ENCODE peak calls at places on chromosomes 4 and X, in ten cellular contexts. F is T-helper 2 cell; Q is activated CD4-positive, CD25-positive, alpha-beta regulatory T cell; I is upper lobe of right lung; L is stimulated activated naive CD4-positive, alpha-beta T cell treated with Interleukin-2 at 50 U/mL for 16 hours; V is pancreas; R is AG08395; A is SIG-M5; T is effector CD4-positive, alpha-beta T cell; S is stimulated activated CD4-positive, alpha-beta T cell treated with anti-CD3 and anti-CD28 coated beads, Interleukin-12 subunit alpha, Interleukin-12 subunit beta, amount 100 ng/mL, for 24 hours. N is an unnamed sample.

GRCh38 chr4:104616401-104616820 is 121.7 kb upstream of the CXXC4 start:
- DNase-seq in S (no peak), R (no peak), T (no peak), V (no peak), I (no peak), Q (no peak), A (no peak), F (no peak), L (no peak), N (no peak)

GRCh38 chr4:89765966-89766365 is 71.0 kb downstream of the SNCA start:
- DNase-seq in Q (no peak), T (no peak), R (peak; percentile 67), F (no peak), L (no peak), S (no peak), I (no peak), A (no peak), V (no peak), N (peak; percentile 8)

GRCh38 chr4:74364649-74365491 is at the start of gene EREG:
- DNase-seq in A (no peak), R (peak; percentile 3), L (no peak), I (peak; percentile 67), S (no peak), Q (no peak), V (no peak), F (no peak), T (no peak), N (peak; percentile 31)

GRCh38 chr4:5958199-5958735 is 60.0 kb downstream of the C4orf50 start:
- DNase-seq in I (peak; percentile 38), F (no peak), S (no peak), R (no peak), T (no peak), Q (no peak), A (no peak), L (no peak), V (no peak), N (no peak)

GRCh38 chr4:32455231-32455630 is 1735.1 kb downstream of the PCDH7 start:
- DNase-seq in T (no peak), L (no peak), I (no peak), Q (no peak), S (no peak), A (no peak), V (no peak), R (no peak), F (no peak), N (no peak)

GRCh38 chr4:84050014-84050413 is 449.1 kb downstream of the NKX6-1 start:
- DNase-seq in T (no peak), Q (no peak), L (no peak), R (no peak), S (no peak), I (no peak), V (no peak), A (no peak), F (no peak), N (no peak)

GRCh38 chrX:45850775-45851433 is 650.2 kb upstream of the DIPK2B start:
- DNase-seq in S (peak; percentile 8), R (no peak), V (no peak), T (peak; percentile 4), L (peak; percentile 20), Q (no peak), F (peak; percentile 12), I (peak; percentile 66), A (no peak), N (peak; percentile 17)

GRCh38 chr4:22500831-22501714 is 14.8 kb downstream of the ADGRA3 start:
- DNase-seq in A (no peak), F (no peak), L (no peak), V (peak; percentile 36), T (no peak), I (no peak), Q (no peak), R (peak; percentile 30), S (peak; percentile 10), N (no peak)

GRCh38 chr4:139619644-139620043 is 46.0 kb upstream of the MGST2 start:
- DNase-seq in Q (no peak), A (no peak), V (no peak), R (peak; percentile 43), T (no peak), S (no peak), F (no peak), L (no peak), I (no peak), N (no peak)

GRCh38 chr4:94305468-94306225 is 37.0 kb downstream of the HPGDS start:
- DNase-seq in V (no peak), T (no peak), F (no peak), A (no peak), S (no peak), I (no peak), L (no peak), R (peak; percentile 6), Q (no peak), N (no peak)

GRCh38 chr4:24801136-24801855 is 5.9 kb downstream of the SOD3 start:
- DNase-seq in L (no peak), V (no peak), S (no peak), R (no peak), T (no peak), Q (no peak), I (no peak), F (no peak), A (no peak), N (peak; percentile 24)

GRCh38 chr4:101419324-101420135 is 72.2 kb upstream of the PPP3CA start:
- DNase-seq in R (no peak), V (no peak), A (no peak), S (no peak), I (no peak), F (no peak), L (no peak), Q (no peak), T (no peak), N (no peak)

GRCh38 chr4:41069268-41069667 is 145.1 kb downstream of the APBB2 start:
- DNase-seq in S (no peak), R (no peak), V (no peak), I (no peak), L (no peak), F (no peak), T (no peak), Q (no peak), A (no peak), N (no peak)

N was measured in hepatic stellate cell.